ENCODE peak calls at places on chromosomes 1 and 21, in eight cellular contexts. C is A549, L is tibial nerve, J is ovary, I is sigmoid colon, M is HepG2, P is suprapubic skin, X is transverse colon. W is an unnamed sample. For H3K4me1, the result is how much of the 10 kb centered on the place peaks cover.

GRCh38 chr1:98188769-98189168 is 267.9 kb upstream of the DPYD start:
- DNase-seq in C (no peak), L (no peak), J (no peak), I (no peak), M (no peak), P (no peak), X (no peak), W (no peak)

GRCh38 chr1:7389786-7390603 is 381.1 kb upstream of the VAMP3 start:
- DNase-seq in C (no peak), L (no peak), J (no peak), I (peak), M (no peak), P (peak), X (no peak), W (peak)

GRCh38 chr1:1881727-1882126 is 9.2 kb downstream of the GNB1 start:
- DNase-seq in C (no peak), L (no peak), J (no peak), I (no peak), M (no peak), P (no peak), X (peak), W (no peak)

GRCh38 chr1:22323846-22324504 is 127.7 kb upstream of the ZBTB40 start:
- DNase-seq in C (no peak), L (no peak), J (no peak), I (peak), M (no peak), P (no peak), X (no peak), W (peak)

GRCh38 chr1:113488576-113489177 is 98.4 kb downstream of the MAGI3 start:
- DNase-seq in C (no peak), L (no peak), J (no peak), I (no peak), M (peak), P (no peak), X (no peak), W (no peak)

GRCh38 chr1:198970919-198971318 is 332.1 kb downstream of the PTPRC start:
- DNase-seq in C (peak), L (no peak), J (no peak), I (no peak), M (peak), P (no peak), X (no peak), W (no peak)

GRCh38 chr1:200154069-200154767 is 126.7 kb downstream of the NR5A2 start:
- DNase-seq in C (no peak), L (no peak), J (no peak), I (no peak), M (no peak), P (no peak), X (peak), W (no peak)

GRCh38 chr21:31898898-31899630 is 26.2 kb downstream of the HUNK start:
- DNase-seq in C (no peak), L (no peak), J (no peak), I (no peak), M (no peak), P (no peak), X (no peak), W (no peak)

GRCh38 chr1:41238311-41239094 is 3.6 kb downstream of the SCMH1 start:
- DNase-seq in C (peak), L (no peak), J (no peak), I (no peak), M (peak), P (no peak), X (no peak), W (no peak)

GRCh38 chr1:22176258-22176657 is 33.4 kb upstream of the WNT4 start:
- DNase-seq in C (no peak), L (no peak), J (no peak), I (no peak), M (no peak), P (no peak), X (peak), W (no peak)

GRCh38 chr21:46322351-46323226 is 1.1 kb downstream of the C21orf58 start:
- DNase-seq in C (peak), L (no peak), J (no peak), I (no peak), M (no peak), P (no peak), X (no peak), W (no peak)

GRCh38 chr1:84689514-84690396 is 506 bp downstream of the SSX2IP start:
- DNase-seq in C (peak), L (peak), J (no peak), I (peak), M (peak), P (peak), X (peak), W (peak)

GRCh38 chr1:194830387-194830786 is 1644.0 kb upstream of the B3GALT2 start:
- DNase-seq in C (no peak), L (no peak), J (no peak), I (no peak), M (no peak), P (no peak), X (no peak), W (no peak)

GRCh38 chr1:209485167-209485566 is 98.3 kb upstream of the CAMK1G start:
- DNase-seq in C (peak), L (no peak), J (no peak), I (no peak), M (no peak), P (no peak), X (no peak), W (no peak)

GRCh38 chr1:32954183-32954582 is 10.4 kb downstream of the RNF19B start:
- DNase-seq in C (no peak), L (no peak), J (no peak), I (no peak), M (no peak), P (no peak), X (no peak), W (no peak)

GRCh38 chr1:224783006-224783651 is 146.3 kb upstream of the DNAH14 start:
- DNase-seq in C (no peak), L (no peak), J (no peak), I (no peak), M (peak), P (no peak), X (no peak), W (no peak)

GRCh38 chr1:40633563-40634376 is 31.7 kb downstream of the RIMS3 start:
- DNase-seq in C (no peak), L (no peak), J (peak), I (peak), M (no peak), P (peak), X (peak), W (peak)

GRCh38 chr1:153404768-153405167 is 11.6 kb upstream of the S100A7A start:
- DNase-seq in C (peak), L (no peak), J (no peak), I (no peak), M (peak), P (no peak), X (peak), W (peak)

GRCh38 chr1:207811920-207812720 is 60.3 kb downstream of the CD46 start:
- DNase-seq in C (peak), L (peak), J (peak), I (peak), M (peak), P (peak), X (no peak), W (peak)

GRCh38 chr21:44377201-44377921 is 23.9 kb downstream of the TRPM2 start:
- DNase-seq in C (no peak), L (no peak), J (no peak), I (no peak), M (no peak), P (no peak), X (no peak), W (no peak)

GRCh38 chr1:119743776-119744597 is 24.7 kb downstream of the HMGCS2 start:
- DNase-seq in C (peak), L (peak), J (peak), I (peak), M (peak), P (no peak), X (peak), W (peak)

GRCh38 chr1:235286667-235287066 is 41.3 kb downstream of the ARID4B start:
- DNase-seq in C (no peak), L (no peak), J (no peak), I (no peak), M (no peak), P (no peak), X (no peak), W (no peak)

GRCh38 chr1:86765073-86765472 is 60.7 kb downstream of the SH3GLB1 start:
- DNase-seq in C (no peak), L (no peak), J (no peak), I (no peak), M (no peak), P (no peak), X (no peak), W (no peak)

GRCh38 chr1:117611894-117612481 is 6.1 kb downstream of the TENT5C start:
- DNase-seq in C (no peak), L (no peak), J (no peak), I (no peak), M (no peak), P (no peak), X (no peak), W (no peak)

GRCh38 chr1:117610036-117610435 is 4.2 kb downstream of the TENT5C start:
- DNase-seq in C (no peak), L (no peak), J (no peak), I (no peak), M (no peak), P (no peak), X (no peak), W (no peak)

GRCh38 chr1:117612517-117613248 is 6.8 kb downstream of the TENT5C start:
- DNase-seq in C (peak), L (no peak), J (no peak), I (no peak), M (no peak), P (no peak), X (no peak), W (no peak)

GRCh38 chr1:117609471-117609911 is 3.6 kb downstream of the TENT5C start:
- DNase-seq in C (no peak), L (no peak), J (no peak), I (peak), M (no peak), P (no peak), X (peak), W (no peak)

DNA sequence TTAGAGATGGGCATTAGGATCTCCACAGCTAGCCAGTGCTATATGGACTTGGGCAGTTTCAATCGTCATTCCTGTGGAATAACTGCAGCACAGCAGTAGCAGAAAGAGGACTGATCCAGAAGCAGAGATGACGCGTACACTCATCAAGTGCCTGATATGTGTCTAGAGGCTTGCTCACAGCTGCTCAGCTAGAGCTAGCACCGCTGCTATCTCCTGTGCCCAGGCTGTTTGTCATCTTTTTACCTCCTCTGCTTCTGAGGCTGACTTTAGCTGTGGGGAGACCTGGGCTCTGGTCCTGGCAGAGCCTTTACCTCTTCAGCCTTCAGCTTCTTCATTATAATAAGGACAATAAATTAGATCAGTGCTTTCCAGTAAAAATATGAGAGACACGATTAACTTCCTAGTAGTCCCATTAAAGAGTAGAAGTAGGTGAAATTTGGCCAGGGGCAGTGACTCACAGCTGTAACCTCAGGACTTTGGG is 5.3 kb downstream of the TENT5C start:
- DNase-seq in C (no peak), L (no peak), J (no peak), I (no peak), M (no peak), P (no peak), X (no peak), W (no peak)
- H3K4me1 ChIP-seq in C (under half), L (under half), J (under half), I (under half), M (under half), P (under half), X (under half), W (half or more)

GRCh38 chr1:204130989-204131892 is 20.6 kb downstream of the ETNK2 start:
- DNase-seq in C (no peak), L (no peak), J (peak), I (no peak), M (no peak), P (no peak), X (no peak), W (no peak)
- TF ChIP-seq POLR2A in C (no peak), L (no peak), J (no peak), I (no peak), M (no peak), P (no peak), X (no peak), W (no peak)

GRCh38 chr21:42144221-42144620 is 73.1 kb downstream of the UMODL1 start:
- DNase-seq in C (no peak), L (no peak), J (no peak), I (peak), M (no peak), P (peak), X (no peak), W (no peak)

GRCh38 chr21:42145569-42146250 is 73.2 kb upstream of the ABCG1 start:
- DNase-seq in C (peak), L (no peak), J (peak), I (peak), M (peak), P (peak), X (peak), W (peak)

GRCh38 chr21:42146251-42146805 is 72.6 kb upstream of the ABCG1 start:
- DNase-seq in C (no peak), L (no peak), J (peak), I (no peak), M (no peak), P (no peak), X (no peak), W (no peak)

GRCh38 chr21:42143111-42143510 is 72.0 kb downstream of the UMODL1 start:
- DNase-seq in C (no peak), L (no peak), J (peak), I (no peak), M (no peak), P (no peak), X (no peak), W (no peak)

GRCh38 chr21:42144679-42145568 is 73.8 kb downstream of the UMODL1 start:
- DNase-seq in C (no peak), L (no peak), J (no peak), I (peak), M (no peak), P (peak), X (no peak), W (no peak)
- TF ChIP-seq EP300 in C (no peak), L (no peak), J (no peak), I (no peak), M (no peak), P (no peak), X (no peak), W (no peak)

DNA sequence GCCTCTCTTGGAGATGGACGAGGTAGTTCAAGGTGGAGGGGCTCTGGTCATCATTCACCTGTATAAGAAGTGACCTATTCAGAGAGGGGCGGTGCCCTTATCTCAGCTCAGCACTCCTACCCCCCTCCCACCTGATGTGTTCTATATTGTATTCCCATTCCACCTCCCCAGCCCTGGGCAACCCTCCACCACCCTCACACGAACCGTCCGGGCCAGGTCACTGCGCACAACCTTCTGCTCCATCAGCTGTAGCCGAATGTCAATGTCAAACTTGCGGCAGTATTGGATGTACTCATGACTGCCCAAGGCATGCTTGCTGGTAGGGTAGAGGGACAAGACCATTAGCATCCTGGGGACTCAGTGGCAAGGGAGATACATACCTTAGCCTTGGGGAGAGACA is 34.3 kb downstream of the PIK3C2B start:
- DNase-seq in C (no peak), L (no peak), J (no peak), I (no peak), M (no peak), P (no peak), X (no peak), W (no peak)
- H3K4me1 ChIP-seq in C (under half), L (half or more), J (under half), I (under half), M (under half), P (under half), X (under half), W (under half)